ENCODE peak calls at places on chromosome 19, in ten cellular contexts. One of them, this sample, is unnamed.
A peak's percentile ranks its signal among the peaks of the same experiment; 100 is the strongest.

GRCh38 chr19:32227561-32228165 is 117.7 kb upstream of the ZNF507 start:
- DNase-seq in activated CD8-positive, alpha-beta T cell treated with anti-CD3 and anti-CD28 coated beads, Interleukin-2, amount 10 ng/mL, durations not matched to agents 7 days and 5 days: no peak
- DNase-seq in NCI-H82: peak; percentile 11
- DNase-seq in D341Med: no peak
- DNase-seq in skeletal muscle cell: no peak
- DNase-seq in astrocyte of the hippocampus: no peak
- DNase-seq in NK-92 treated with Interleukin-12 subunit alpha and Interleukin-12 subunit beta, amount 100 ng/mL, for 24 hours: no peak
- DNase-seq in A549: no peak
- DNase-seq in A673: peak; percentile 14
- DNase-seq in AG04450: no peak
- DNase-seq in this sample: no peak

GRCh38 chr19:38395381-38396127 is 7.1 kb downstream of the SPRED3 start:
- DNase-seq in activated CD8-positive, alpha-beta T cell treated with anti-CD3 and anti-CD28 coated beads, Interleukin-2, amount 10 ng/mL, durations not matched to agents 7 days and 5 days: peak; percentile 55
- DNase-seq in NCI-H82: no peak
- DNase-seq in D341Med: no peak
- DNase-seq in skeletal muscle cell: no peak
- DNase-seq in astrocyte of the hippocampus: no peak
- DNase-seq in NK-92 treated with Interleukin-12 subunit alpha and Interleukin-12 subunit beta, amount 100 ng/mL, for 24 hours: no peak
- DNase-seq in A549: no peak
- DNase-seq in A673: no peak
- DNase-seq in AG04450: no peak
- DNase-seq in this sample: no peak

GRCh38 chr19:18772620-18773587 is 18.2 kb downstream of the COMP start:
- DNase-seq in activated CD8-positive, alpha-beta T cell treated with anti-CD3 and anti-CD28 coated beads, Interleukin-2, amount 10 ng/mL, durations not matched to agents 7 days and 5 days: no peak
- DNase-seq in NCI-H82: no peak
- DNase-seq in D341Med: no peak
- DNase-seq in skeletal muscle cell: no peak
- DNase-seq in astrocyte of the hippocampus: no peak
- DNase-seq in NK-92 treated with Interleukin-12 subunit alpha and Interleukin-12 subunit beta, amount 100 ng/mL, for 24 hours: no peak
- DNase-seq in A549: no peak
- DNase-seq in A673: no peak
- DNase-seq in AG04450: no peak
- DNase-seq in this sample: no peak

GRCh38 chr19:48329167-48329891 is 4.0 kb downstream of the EMP3 start:
- DNase-seq in activated CD8-positive, alpha-beta T cell treated with anti-CD3 and anti-CD28 coated beads, Interleukin-2, amount 10 ng/mL, durations not matched to agents 7 days and 5 days: peak; percentile 68
- DNase-seq in NCI-H82: peak; percentile 65
- DNase-seq in D341Med: no peak
- DNase-seq in skeletal muscle cell: no peak
- DNase-seq in astrocyte of the hippocampus: peak; percentile 68
- DNase-seq in NK-92 treated with Interleukin-12 subunit alpha and Interleukin-12 subunit beta, amount 100 ng/mL, for 24 hours: no peak
- DNase-seq in A549: no peak
- DNase-seq in A673: peak; percentile 64
- DNase-seq in AG04450: no peak
- DNase-seq in this sample: no peak

GRCh38 chr19:50794074-50794777 is 4.0 kb downstream of the ACP4 start:
- DNase-seq in activated CD8-positive, alpha-beta T cell treated with anti-CD3 and anti-CD28 coated beads, Interleukin-2, amount 10 ng/mL, durations not matched to agents 7 days and 5 days: no peak
- DNase-seq in NCI-H82: peak; percentile 84
- DNase-seq in D341Med: peak; percentile 71
- DNase-seq in skeletal muscle cell: no peak
- DNase-seq in astrocyte of the hippocampus: no peak
- DNase-seq in NK-92 treated with Interleukin-12 subunit alpha and Interleukin-12 subunit beta, amount 100 ng/mL, for 24 hours: no peak
- DNase-seq in A549: peak; percentile 76
- DNase-seq in A673: peak; percentile 64
- DNase-seq in AG04450: no peak
- DNase-seq in this sample: peak; percentile 84

GRCh38 chr19:15175609-15176008 is 25.2 kb downstream of the NOTCH3 start:
- DNase-seq in activated CD8-positive, alpha-beta T cell treated with anti-CD3 and anti-CD28 coated beads, Interleukin-2, amount 10 ng/mL, durations not matched to agents 7 days and 5 days: no peak
- DNase-seq in NCI-H82: no peak
- DNase-seq in D341Med: no peak
- DNase-seq in skeletal muscle cell: no peak
- DNase-seq in astrocyte of the hippocampus: no peak
- DNase-seq in NK-92 treated with Interleukin-12 subunit alpha and Interleukin-12 subunit beta, amount 100 ng/mL, for 24 hours: no peak
- DNase-seq in A549: no peak
- DNase-seq in A673: no peak
- DNase-seq in AG04450: no peak
- DNase-seq in this sample: no peak

GRCh38 chr19:8643860-8644653 is 13.6 kb downstream of the NFILZ start:
- DNase-seq in activated CD8-positive, alpha-beta T cell treated with anti-CD3 and anti-CD28 coated beads, Interleukin-2, amount 10 ng/mL, durations not matched to agents 7 days and 5 days: no peak
- DNase-seq in NCI-H82: no peak
- DNase-seq in D341Med: no peak
- DNase-seq in skeletal muscle cell: no peak
- DNase-seq in astrocyte of the hippocampus: no peak
- DNase-seq in NK-92 treated with Interleukin-12 subunit alpha and Interleukin-12 subunit beta, amount 100 ng/mL, for 24 hours: no peak
- DNase-seq in A549: no peak
- DNase-seq in A673: no peak
- DNase-seq in AG04450: no peak
- DNase-seq in this sample: no peak

GRCh38 chr19:45641274-45642105 is 2.3 kb upstream of the EML2 start:
- DNase-seq in activated CD8-positive, alpha-beta T cell treated with anti-CD3 and anti-CD28 coated beads, Interleukin-2, amount 10 ng/mL, durations not matched to agents 7 days and 5 days: peak; percentile 95
- DNase-seq in NCI-H82: peak; percentile 70
- DNase-seq in D341Med: no peak
- DNase-seq in skeletal muscle cell: no peak
- DNase-seq in astrocyte of the hippocampus: peak; percentile 55
- DNase-seq in NK-92 treated with Interleukin-12 subunit alpha and Interleukin-12 subunit beta, amount 100 ng/mL, for 24 hours: peak; percentile 96
- DNase-seq in A549: peak; percentile 97
- DNase-seq in A673: peak; percentile 75
- DNase-seq in AG04450: no peak
- DNase-seq in this sample: peak; percentile 43

GRCh38 chr19:15161028-15161984 is 39.5 kb downstream of the NOTCH3 start:
- DNase-seq in activated CD8-positive, alpha-beta T cell treated with anti-CD3 and anti-CD28 coated beads, Interleukin-2, amount 10 ng/mL, durations not matched to agents 7 days and 5 days: no peak
- DNase-seq in NCI-H82: peak; percentile 82
- DNase-seq in D341Med: peak; percentile 80
- DNase-seq in skeletal muscle cell: no peak
- DNase-seq in astrocyte of the hippocampus: no peak
- DNase-seq in NK-92 treated with Interleukin-12 subunit alpha and Interleukin-12 subunit beta, amount 100 ng/mL, for 24 hours: peak; percentile 21
- DNase-seq in A549: peak; percentile 55
- DNase-seq in A673: peak; percentile 56
- DNase-seq in AG04450: no peak
- DNase-seq in this sample: peak; percentile 68

GRCh38 chr19:44202974-44203373 is 9.4 kb upstream of the ZNF227 start:
- DNase-seq in activated CD8-positive, alpha-beta T cell treated with anti-CD3 and anti-CD28 coated beads, Interleukin-2, amount 10 ng/mL, durations not matched to agents 7 days and 5 days: no peak
- DNase-seq in NCI-H82: no peak
- DNase-seq in D341Med: no peak
- DNase-seq in skeletal muscle cell: no peak
- DNase-seq in astrocyte of the hippocampus: no peak
- DNase-seq in NK-92 treated with Interleukin-12 subunit alpha and Interleukin-12 subunit beta, amount 100 ng/mL, for 24 hours: no peak
- DNase-seq in A549: no peak
- DNase-seq in A673: no peak
- DNase-seq in AG04450: no peak
- DNase-seq in this sample: no peak

GRCh38 chr19:9250630-9251029 is at the start of gene OR7E24:
- DNase-seq in activated CD8-positive, alpha-beta T cell treated with anti-CD3 and anti-CD28 coated beads, Interleukin-2, amount 10 ng/mL, durations not matched to agents 7 days and 5 days: no peak
- DNase-seq in NCI-H82: no peak
- DNase-seq in D341Med: no peak
- DNase-seq in skeletal muscle cell: no peak
- DNase-seq in astrocyte of the hippocampus: no peak
- DNase-seq in NK-92 treated with Interleukin-12 subunit alpha and Interleukin-12 subunit beta, amount 100 ng/mL, for 24 hours: no peak
- DNase-seq in A549: no peak
- DNase-seq in A673: no peak
- DNase-seq in AG04450: no peak
- DNase-seq in this sample: no peak

GRCh38 chr19:35852029-35852780 is at the start of gene NPHS1:
- DNase-seq in activated CD8-positive, alpha-beta T cell treated with anti-CD3 and anti-CD28 coated beads, Interleukin-2, amount 10 ng/mL, durations not matched to agents 7 days and 5 days: no peak
- DNase-seq in NCI-H82: peak; percentile 83
- DNase-seq in D341Med: no peak
- DNase-seq in skeletal muscle cell: no peak
- DNase-seq in astrocyte of the hippocampus: no peak
- DNase-seq in NK-92 treated with Interleukin-12 subunit alpha and Interleukin-12 subunit beta, amount 100 ng/mL, for 24 hours: no peak
- DNase-seq in A549: no peak
- DNase-seq in A673: no peak
- DNase-seq in AG04450: no peak
- DNase-seq in this sample: peak; percentile 73

GRCh38 chr19:11299946-11300810 is 4.2 kb downstream of the TSPAN16 start:
- DNase-seq in activated CD8-positive, alpha-beta T cell treated with anti-CD3 and anti-CD28 coated beads, Interleukin-2, amount 10 ng/mL, durations not matched to agents 7 days and 5 days: no peak
- DNase-seq in NCI-H82: no peak
- DNase-seq in D341Med: no peak
- DNase-seq in skeletal muscle cell: no peak
- DNase-seq in astrocyte of the hippocampus: no peak
- DNase-seq in NK-92 treated with Interleukin-12 subunit alpha and Interleukin-12 subunit beta, amount 100 ng/mL, for 24 hours: no peak
- DNase-seq in A549: no peak
- DNase-seq in A673: no peak
- DNase-seq in AG04450: no peak
- DNase-seq in this sample: no peak

GRCh38 chr19:29789007-29789406 is 22.8 kb upstream of the CCNE1 start:
- DNase-seq in activated CD8-positive, alpha-beta T cell treated with anti-CD3 and anti-CD28 coated beads, Interleukin-2, amount 10 ng/mL, durations not matched to agents 7 days and 5 days: no peak
- DNase-seq in NCI-H82: no peak
- DNase-seq in D341Med: no peak
- DNase-seq in skeletal muscle cell: no peak
- DNase-seq in astrocyte of the hippocampus: no peak
- DNase-seq in NK-92 treated with Interleukin-12 subunit alpha and Interleukin-12 subunit beta, amount 100 ng/mL, for 24 hours: no peak
- DNase-seq in A549: no peak
- DNase-seq in A673: no peak
- DNase-seq in AG04450: no peak
- DNase-seq in this sample: no peak

GRCh38 chr19:22605275-22606211 is 28.6 kb upstream of the ZNF492 start:
- DNase-seq in activated CD8-positive, alpha-beta T cell treated with anti-CD3 and anti-CD28 coated beads, Interleukin-2, amount 10 ng/mL, durations not matched to agents 7 days and 5 days: no peak
- DNase-seq in NCI-H82: no peak
- DNase-seq in D341Med: no peak
- DNase-seq in skeletal muscle cell: no peak
- DNase-seq in astrocyte of the hippocampus: no peak
- DNase-seq in NK-92 treated with Interleukin-12 subunit alpha and Interleukin-12 subunit beta, amount 100 ng/mL, for 24 hours: no peak
- DNase-seq in A549: no peak
- DNase-seq in A673: no peak
- DNase-seq in AG04450: no peak
- DNase-seq in this sample: no peak

GRCh38 chr19:10334340-10335148 is 1.2 kb upstream of the RAVER1 start:
- DNase-seq in activated CD8-positive, alpha-beta T cell treated with anti-CD3 and anti-CD28 coated beads, Interleukin-2, amount 10 ng/mL, durations not matched to agents 7 days and 5 days: peak; percentile 52
- DNase-seq in NCI-H82: peak; percentile 93
- DNase-seq in D341Med: peak; percentile 91
- DNase-seq in skeletal muscle cell: peak; percentile 85
- DNase-seq in astrocyte of the hippocampus: peak; percentile 96
- DNase-seq in NK-92 treated with Interleukin-12 subunit alpha and Interleukin-12 subunit beta, amount 100 ng/mL, for 24 hours: no peak
- DNase-seq in A549: peak; percentile 66
- DNase-seq in A673: peak; percentile 89
- DNase-seq in AG04450: peak; percentile 89
- DNase-seq in this sample: peak; percentile 62

GRCh38 chr19:55642153-55643002 is 1.1 kb upstream of the ZNF581 start:
- DNase-seq in activated CD8-positive, alpha-beta T cell treated with anti-CD3 and anti-CD28 coated beads, Interleukin-2, amount 10 ng/mL, durations not matched to agents 7 days and 5 days: peak; percentile 47
- DNase-seq in NCI-H82: peak; percentile 66
- DNase-seq in D341Med: peak; percentile 53
- DNase-seq in skeletal muscle cell: no peak
- DNase-seq in astrocyte of the hippocampus: peak; percentile 45
- DNase-seq in NK-92 treated with Interleukin-12 subunit alpha and Interleukin-12 subunit beta, amount 100 ng/mL, for 24 hours: no peak
- DNase-seq in A549: no peak
- DNase-seq in A673: peak; percentile 42
- DNase-seq in AG04450: no peak
- DNase-seq in this sample: no peak

GRCh38 chr19:4140237-4140711 is 13.2 kb upstream of the CREB3L3 start:
- DNase-seq in activated CD8-positive, alpha-beta T cell treated with anti-CD3 and anti-CD28 coated beads, Interleukin-2, amount 10 ng/mL, durations not matched to agents 7 days and 5 days: peak; percentile 54
- DNase-seq in NCI-H82: peak; percentile 79
- DNase-seq in D341Med: peak; percentile 82
- DNase-seq in skeletal muscle cell: no peak
- DNase-seq in astrocyte of the hippocampus: peak; percentile 68
- DNase-seq in NK-92 treated with Interleukin-12 subunit alpha and Interleukin-12 subunit beta, amount 100 ng/mL, for 24 hours: no peak
- DNase-seq in A549: peak; percentile 88
- DNase-seq in A673: peak; percentile 75
- DNase-seq in AG04450: peak; percentile 44
- DNase-seq in this sample: peak; percentile 59

GRCh38 chr19:38290631-38291147 is 13.4 kb upstream of the C19orf33 start:
- DNase-seq in activated CD8-positive, alpha-beta T cell treated with anti-CD3 and anti-CD28 coated beads, Interleukin-2, amount 10 ng/mL, durations not matched to agents 7 days and 5 days: no peak
- DNase-seq in NCI-H82: no peak
- DNase-seq in D341Med: no peak
- DNase-seq in skeletal muscle cell: peak; percentile 82
- DNase-seq in astrocyte of the hippocampus: peak; percentile 78
- DNase-seq in NK-92 treated with Interleukin-12 subunit alpha and Interleukin-12 subunit beta, amount 100 ng/mL, for 24 hours: no peak
- DNase-seq in A549: no peak
- DNase-seq in A673: no peak
- DNase-seq in AG04450: peak; percentile 86
- DNase-seq in this sample: no peak

GRCh38 chr19:36160821-36161596 is 8.8 kb upstream of the COX7A1 start:
- DNase-seq in activated CD8-positive, alpha-beta T cell treated with anti-CD3 and anti-CD28 coated beads, Interleukin-2, amount 10 ng/mL, durations not matched to agents 7 days and 5 days: no peak
- DNase-seq in NCI-H82: no peak
- DNase-seq in D341Med: no peak
- DNase-seq in skeletal muscle cell: no peak
- DNase-seq in astrocyte of the hippocampus: no peak
- DNase-seq in NK-92 treated with Interleukin-12 subunit alpha and Interleukin-12 subunit beta, amount 100 ng/mL, for 24 hours: no peak
- DNase-seq in A549: no peak
- DNase-seq in A673: no peak
- DNase-seq in AG04450: no peak
- DNase-seq in this sample: no peak

GRCh38 chr19:39475748-39476147 is 4.9 kb upstream of the TIMM50 start:
- DNase-seq in activated CD8-positive, alpha-beta T cell treated with anti-CD3 and anti-CD28 coated beads, Interleukin-2, amount 10 ng/mL, durations not matched to agents 7 days and 5 days: no peak
- DNase-seq in NCI-H82: no peak
- DNase-seq in D341Med: no peak
- DNase-seq in skeletal muscle cell: no peak
- DNase-seq in astrocyte of the hippocampus: no peak
- DNase-seq in NK-92 treated with Interleukin-12 subunit alpha and Interleukin-12 subunit beta, amount 100 ng/mL, for 24 hours: no peak
- DNase-seq in A549: no peak
- DNase-seq in A673: no peak
- DNase-seq in AG04450: no peak
- DNase-seq in this sample: no peak

GRCh38 chr19:2532252-2533071 is 56.5 kb downstream of the GADD45B start:
- DNase-seq in activated CD8-positive, alpha-beta T cell treated with anti-CD3 and anti-CD28 coated beads, Interleukin-2, amount 10 ng/mL, durations not matched to agents 7 days and 5 days: no peak
- DNase-seq in NCI-H82: no peak
- DNase-seq in D341Med: no peak
- DNase-seq in skeletal muscle cell: peak; percentile 92
- DNase-seq in astrocyte of the hippocampus: peak; percentile 63
- DNase-seq in NK-92 treated with Interleukin-12 subunit alpha and Interleukin-12 subunit beta, amount 100 ng/mL, for 24 hours: no peak
- DNase-seq in A549: no peak
- DNase-seq in A673: no peak
- DNase-seq in AG04450: no peak
- DNase-seq in this sample: no peak

GRCh38 chr19:3801412-3802096 is 15.4 kb upstream of the MATK start:
- DNase-seq in activated CD8-positive, alpha-beta T cell treated with anti-CD3 and anti-CD28 coated beads, Interleukin-2, amount 10 ng/mL, durations not matched to agents 7 days and 5 days: peak; percentile 85
- DNase-seq in NCI-H82: peak; percentile 8
- DNase-seq in D341Med: peak; percentile 56
- DNase-seq in skeletal muscle cell: no peak
- DNase-seq in astrocyte of the hippocampus: peak; percentile 55
- DNase-seq in NK-92 treated with Interleukin-12 subunit alpha and Interleukin-12 subunit beta, amount 100 ng/mL, for 24 hours: no peak
- DNase-seq in A549: no peak
- DNase-seq in A673: no peak
- DNase-seq in AG04450: no peak
- DNase-seq in this sample: no peak

GRCh38 chr19:12293771-12294307 is 844 bp downstream of the ZNF44 start:
- DNase-seq in activated CD8-positive, alpha-beta T cell treated with anti-CD3 and anti-CD28 coated beads, Interleukin-2, amount 10 ng/mL, durations not matched to agents 7 days and 5 days: peak; percentile 82
- DNase-seq in NCI-H82: peak; percentile 32
- DNase-seq in D341Med: peak; percentile 62
- DNase-seq in skeletal muscle cell: no peak
- DNase-seq in astrocyte of the hippocampus: peak; percentile 78
- DNase-seq in NK-92 treated with Interleukin-12 subunit alpha and Interleukin-12 subunit beta, amount 100 ng/mL, for 24 hours: peak; percentile 70
- DNase-seq in A549: peak; percentile 15
- DNase-seq in A673: peak; percentile 10
- DNase-seq in AG04450: no peak
- DNase-seq in this sample: peak; percentile 68

GRCh38 chr19:17020380-17020779 is 6.2 kb downstream of the CPAMD8 start:
- DNase-seq in activated CD8-positive, alpha-beta T cell treated with anti-CD3 and anti-CD28 coated beads, Interleukin-2, amount 10 ng/mL, durations not matched to agents 7 days and 5 days: no peak
- DNase-seq in NCI-H82: no peak
- DNase-seq in D341Med: no peak
- DNase-seq in skeletal muscle cell: no peak
- DNase-seq in astrocyte of the hippocampus: no peak
- DNase-seq in NK-92 treated with Interleukin-12 subunit alpha and Interleukin-12 subunit beta, amount 100 ng/mL, for 24 hours: no peak
- DNase-seq in A549: no peak
- DNase-seq in A673: no peak
- DNase-seq in AG04450: no peak
- DNase-seq in this sample: no peak

GRCh38 chr19:49114630-49115363 is 627 bp downstream of the LIN7B start:
- DNase-seq in activated CD8-positive, alpha-beta T cell treated with anti-CD3 and anti-CD28 coated beads, Interleukin-2, amount 10 ng/mL, durations not matched to agents 7 days and 5 days: peak; percentile 61
- DNase-seq in NCI-H82: peak; percentile 81
- DNase-seq in D341Med: peak; percentile 79
- DNase-seq in skeletal muscle cell: no peak
- DNase-seq in astrocyte of the hippocampus: peak; percentile 81
- DNase-seq in NK-92 treated with Interleukin-12 subunit alpha and Interleukin-12 subunit beta, amount 100 ng/mL, for 24 hours: no peak
- DNase-seq in A549: no peak
- DNase-seq in A673: peak; percentile 94
- DNase-seq in AG04450: no peak
- DNase-seq in this sample: peak; percentile 85

GRCh38 chr19:34224996-34225658 is 29.2 kb upstream of the GARRE1 start:
- DNase-seq in activated CD8-positive, alpha-beta T cell treated with anti-CD3 and anti-CD28 coated beads, Interleukin-2, amount 10 ng/mL, durations not matched to agents 7 days and 5 days: no peak
- DNase-seq in NCI-H82: no peak
- DNase-seq in D341Med: no peak
- DNase-seq in skeletal muscle cell: no peak
- DNase-seq in astrocyte of the hippocampus: peak; percentile 48
- DNase-seq in NK-92 treated with Interleukin-12 subunit alpha and Interleukin-12 subunit beta, amount 100 ng/mL, for 24 hours: no peak
- DNase-seq in A549: no peak
- DNase-seq in A673: no peak
- DNase-seq in AG04450: no peak
- DNase-seq in this sample: no peak

GRCh38 chr19:33469171-33470039 is 52.2 kb downstream of the PEPD start:
- DNase-seq in activated CD8-positive, alpha-beta T cell treated with anti-CD3 and anti-CD28 coated beads, Interleukin-2, amount 10 ng/mL, durations not matched to agents 7 days and 5 days: no peak
- DNase-seq in NCI-H82: no peak
- DNase-seq in D341Med: no peak
- DNase-seq in skeletal muscle cell: no peak
- DNase-seq in astrocyte of the hippocampus: no peak
- DNase-seq in NK-92 treated with Interleukin-12 subunit alpha and Interleukin-12 subunit beta, amount 100 ng/mL, for 24 hours: no peak
- DNase-seq in A549: no peak
- DNase-seq in A673: no peak
- DNase-seq in AG04450: no peak
- DNase-seq in this sample: no peak